ENCODE peak calls at places on chromosomes 11 and 22, in four cellular contexts. N, U, J and S are unnamed samples.

GRCh38 chr22:27919943-27920755 is 1.1 kb upstream of the PITPNB start:
- DNase-seq in N (peak), U (peak), J (peak), S (no peak)

GRCh38 chr11:74366576-74366975 is 31.7 kb downstream of the PGM2L1 start:
- DNase-seq in N (peak), U (peak), J (no peak), S (no peak)

GRCh38 chr22:28943501-28943879 is 60.1 kb downstream of the ZNRF3 start:
- DNase-seq in N (no peak), U (no peak), J (no peak), S (no peak)

GRCh38 chr22:20927940-20928572 is 10.8 kb downstream of the CRKL start:
- DNase-seq in N (no peak), U (no peak), J (no peak), S (no peak)

GRCh38 chr22:45212306-45212709 is 28.4 kb downstream of the KIAA0930 start:
- DNase-seq in N (no peak), U (peak), J (no peak), S (no peak)

GRCh38 chr11:12508151-12508740 is 130.9 kb downstream of the PARVA start:
- DNase-seq in N (no peak), U (peak), J (no peak), S (no peak)

GRCh38 chr11:9136731-9137130 is 45.3 kb upstream of the SCUBE2 start:
- DNase-seq in N (no peak), U (no peak), J (no peak), S (no peak)

GRCh38 chr22:46076651-46077339 is 73.5 kb upstream of the PPARA start:
- DNase-seq in N (no peak), U (no peak), J (no peak), S (no peak)

GRCh38 chr11:134361661-134362060 is 29.9 kb downstream of the GLB1L2 start:
- DNase-seq in N (no peak), U (no peak), J (no peak), S (no peak)

GRCh38 chr22:24434472-24435322 is 7.3 kb downstream of the ADORA2A start:
- DNase-seq in N (no peak), U (no peak), J (no peak), S (no peak)

GRCh38 chr22:41822289-41823057 is 10.4 kb upstream of the SREBF2 start:
- DNase-seq in N (no peak), U (peak), J (no peak), S (no peak)

GRCh38 chr11:133300666-133301065 is 231.6 kb downstream of the OPCML start:
- DNase-seq in N (no peak), U (no peak), J (no peak), S (no peak)

GRCh38 chr22:19799322-19800190 is 39.0 kb downstream of the TBX1 start:
- DNase-seq in N (no peak), U (peak), J (no peak), S (no peak)

GRCh38 chr22:31313366-31314147 is 21.3 kb upstream of the PIK3IP1 start:
- DNase-seq in N (peak), U (peak), J (peak), S (peak)

GRCh38 chr11:93922830-93923229 is 72.4 kb upstream of the VSTM5 start:
- DNase-seq in N (no peak), U (no peak), J (no peak), S (no peak)

GRCh38 chr11:31968774-31969433 is 122.0 kb upstream of the RCN1 start:
- DNase-seq in N (no peak), U (no peak), J (no peak), S (no peak)

GRCh38 chr22:41833369-41834004 is 582 bp downstream of the SREBF2 start:
- DNase-seq in N (no peak), U (no peak), J (no peak), S (peak)

GRCh38 chr22:25869771-25870170 is 127.8 kb downstream of the MYO18B start:
- DNase-seq in N (no peak), U (no peak), J (no peak), S (no peak)

GRCh38 chr11:40445391-40445790 is 1014.1 kb downstream of the LRRC4C start:
- DNase-seq in N (no peak), U (peak), J (no peak), S (no peak)

GRCh38 chr11:78830277-78830676 is 255.6 kb upstream of the NARS2 start:
- DNase-seq in N (no peak), U (peak), J (peak), S (no peak)

GRCh38 chr11:96103721-96104120 is 179.8 kb upstream of the MTMR2 start:
- DNase-seq in N (no peak), U (no peak), J (no peak), S (no peak)

GRCh38 chr11:96105197-96105895 is 181.4 kb upstream of the MTMR2 start:
- DNase-seq in N (no peak), U (no peak), J (no peak), S (no peak)

GRCh38 chr11:96101146-96101545 is 177.2 kb upstream of the MTMR2 start:
- DNase-seq in N (no peak), U (no peak), J (no peak), S (no peak)

GRCh38 chr11:96102664-96103068 is 178.8 kb upstream of the MTMR2 start:
- DNase-seq in N (no peak), U (no peak), J (no peak), S (no peak)

GRCh38 chr11:96103102-96103501 is 179.2 kb upstream of the MTMR2 start:
- DNase-seq in N (no peak), U (no peak), J (no peak), S (no peak)
- H2AK5ac ChIP-seq in N (no peak), U (no peak), J (no peak), S (no peak)

GRCh38 chr11:2347449-2347848 is 29.7 kb upstream of the CD81 start:
- DNase-seq in N (no peak), U (no peak), J (no peak), S (no peak)

GRCh38 chr11:2346586-2347335 is 30.3 kb upstream of the CD81 start:
- DNase-seq in N (no peak), U (no peak), J (no peak), S (no peak)

GRCh38 chr11:2346014-2346413 is 31.1 kb upstream of the CD81 start:
- DNase-seq in N (no peak), U (no peak), J (no peak), S (no peak)

GRCh38 chr11:2351701-2352100 is 25.4 kb upstream of the CD81 start:
- DNase-seq in N (no peak), U (no peak), J (no peak), S (no peak)

GRCh38 chr11:2348986-2349385 is 28.1 kb upstream of the CD81 start:
- DNase-seq in N (no peak), U (no peak), J (no peak), S (no peak)
- H3K9ac ChIP-seq in N (no peak), U (no peak), J (no peak), S (no peak)

GRCh38 chr22:32475428-32476010 is 908 bp downstream of the FBXO7 start:
- DNase-seq in N (peak), U (peak), J (peak), S (no peak)

GRCh38 chr22:32477608-32478007 is 3.0 kb downstream of the FBXO7 start:
- DNase-seq in N (no peak), U (no peak), J (no peak), S (no peak)

GRCh38 chr22:32474635-32475427 is at the start of gene FBXO7:
- DNase-seq in N (peak), U (peak), J (peak), S (peak)

GRCh38 chr22:32476286-32476685 is 1.7 kb downstream of the FBXO7 start:
- DNase-seq in N (no peak), U (no peak), J (no peak), S (no peak)

GRCh38 chr22:32476804-32477203 is 2.2 kb downstream of the FBXO7 start:
- DNase-seq in N (no peak), U (no peak), J (no peak), S (no peak)
- H3K27ac ChIP-seq in N (no peak), U (no peak), J (no peak), S (no peak)

GRCh38 chr11:68659158-68659921 is 25.0 kb upstream of the GAL start:
- DNase-seq in N (no peak), U (no peak), J (peak), S (no peak)
- H2AK5ac ChIP-seq in N (no peak), U (no peak), J (no peak), S (no peak)

GRCh38 chr11:73331138-73331916 is 23.3 kb downstream of the ARHGEF17 start:
- DNase-seq in N (peak), U (peak), J (peak), S (peak)
- H3K9ac ChIP-seq in N (peak), U (peak), J (no peak), S (no peak)

GRCh38 chr22:39457047-39457545 is 284 bp downstream of the MGAT3 start:
- DNase-seq in N (no peak), U (no peak), J (no peak), S (no peak)
- H3K27ac ChIP-seq in N (no peak), U (no peak), J (no peak), S (no peak)

GRCh38 chr11:29261831-29262230 is 755.0 kb downstream of the KCNA4 start:
- DNase-seq in N (no peak), U (no peak), J (no peak), S (no peak)

GRCh38 chr11:29258411-29258810 is 758.4 kb downstream of the KCNA4 start:
- DNase-seq in N (no peak), U (no peak), J (no peak), S (no peak)

GRCh38 chr11:29260939-29261705 is 755.7 kb downstream of the KCNA4 start:
- DNase-seq in N (no peak), U (peak), J (no peak), S (no peak)

GRCh38 chr11:29268733-29269132 is 748.1 kb downstream of the KCNA4 start:
- DNase-seq in N (no peak), U (no peak), J (no peak), S (no peak)

GRCh38 chr11:29263971-29264682 is 752.7 kb downstream of the KCNA4 start:
- DNase-seq in N (no peak), U (no peak), J (no peak), S (no peak)
- H2AK5ac ChIP-seq in N (no peak), U (no peak), J (no peak), S (no peak)

GRCh38 chr11:119509277-119509841 is 86.4 kb upstream of the THY1 start:
- DNase-seq in N (no peak), U (no peak), J (no peak), S (no peak)
- H3K9ac ChIP-seq in N (no peak), U (no peak), J (no peak), S (no peak)

GRCh38 chr11:35722641-35723040 is 60.1 kb downstream of the TRIM44 start:
- DNase-seq in N (no peak), U (peak), J (no peak), S (no peak)
- H3K27ac ChIP-seq in N (no peak), U (no peak), J (no peak), S (no peak)